ENCODE peak calls at places on chromosomes 13 and 19, in eight cellular contexts. One of them, this sample, is unnamed.

GRCh38 chr13:40313269-40314200 is 352.9 kb downstream of the FOXO1 start:
- DNase-seq in mucosa of gallbladder: no peak
- DNase-seq in GM03348: no peak
- DNase-seq in B cell: no peak
- DNase-seq in aorta: no peak
- DNase-seq in M059J: peak; percentile 30
- DNase-seq in activated T-helper 1 cell treated with anti-CD3 and anti-CD28 coated beads, Interleukin-12 subunit alpha, Interleukin-12 subunit beta, Interleukin-2, Interleukin-4 antibody, amounts not matched to agents 30 ng/mL and 10 ng/mL and 1 ng/mL, durations not matched to agents 14 hours and 24 hours and 36 hours: no peak
- DNase-seq in fibroblast of the aortic adventitia: peak; percentile 56
- DNase-seq in this sample: no peak

GRCh38 chr19:44603201-44603945 is 10.0 kb upstream of the IGSF23 start:
- DNase-seq in M059J: peak; percentile 92
- DNase-seq in fibroblast of the aortic adventitia: peak; percentile 93
- DNase-seq in aorta: no peak
- DNase-seq in mucosa of gallbladder: no peak
- DNase-seq in B cell: no peak
- DNase-seq in GM03348: peak; percentile 81
- DNase-seq in activated T-helper 1 cell treated with anti-CD3 and anti-CD28 coated beads, Interleukin-12 subunit alpha, Interleukin-12 subunit beta, Interleukin-2, Interleukin-4 antibody, amounts not matched to agents 30 ng/mL and 10 ng/mL and 1 ng/mL, durations not matched to agents 14 hours and 24 hours and 36 hours: no peak
- DNase-seq in this sample: peak; percentile 82

GRCh38 chr19:51689751-51690358 is 3.3 kb upstream of the SPACA6 start:
- DNase-seq in fibroblast of the aortic adventitia: peak; percentile 31
- DNase-seq in GM03348: peak; percentile 43
- DNase-seq in mucosa of gallbladder: no peak
- DNase-seq in B cell: no peak
- DNase-seq in activated T-helper 1 cell treated with anti-CD3 and anti-CD28 coated beads, Interleukin-12 subunit alpha, Interleukin-12 subunit beta, Interleukin-2, Interleukin-4 antibody, amounts not matched to agents 30 ng/mL and 10 ng/mL and 1 ng/mL, durations not matched to agents 14 hours and 24 hours and 36 hours: no peak
- DNase-seq in M059J: peak; percentile 40
- DNase-seq in aorta: peak; percentile 84
- DNase-seq in this sample: no peak

GRCh38 chr19:49926520-49926919 is 2.5 kb upstream of the ATF5 start:
- DNase-seq in M059J: no peak
- DNase-seq in mucosa of gallbladder: no peak
- DNase-seq in B cell: peak; percentile 1
- DNase-seq in activated T-helper 1 cell treated with anti-CD3 and anti-CD28 coated beads, Interleukin-12 subunit alpha, Interleukin-12 subunit beta, Interleukin-2, Interleukin-4 antibody, amounts not matched to agents 30 ng/mL and 10 ng/mL and 1 ng/mL, durations not matched to agents 14 hours and 24 hours and 36 hours: no peak
- DNase-seq in aorta: no peak
- DNase-seq in fibroblast of the aortic adventitia: no peak
- DNase-seq in GM03348: no peak
- DNase-seq in this sample: no peak

GRCh38 chr19:40502081-40502480 is 35.3 kb downstream of the SPTBN4 start:
- DNase-seq in activated T-helper 1 cell treated with anti-CD3 and anti-CD28 coated beads, Interleukin-12 subunit alpha, Interleukin-12 subunit beta, Interleukin-2, Interleukin-4 antibody, amounts not matched to agents 30 ng/mL and 10 ng/mL and 1 ng/mL, durations not matched to agents 14 hours and 24 hours and 36 hours: no peak
- DNase-seq in fibroblast of the aortic adventitia: no peak
- DNase-seq in mucosa of gallbladder: no peak
- DNase-seq in B cell: no peak
- DNase-seq in M059J: no peak
- DNase-seq in GM03348: no peak
- DNase-seq in aorta: no peak
- DNase-seq in this sample: no peak

GRCh38 chr13:50227356-50227755 is 212.1 kb downstream of the KCNRG start:
- DNase-seq in GM03348: no peak
- DNase-seq in M059J: no peak
- DNase-seq in aorta: no peak
- DNase-seq in B cell: no peak
- DNase-seq in fibroblast of the aortic adventitia: no peak
- DNase-seq in activated T-helper 1 cell treated with anti-CD3 and anti-CD28 coated beads, Interleukin-12 subunit alpha, Interleukin-12 subunit beta, Interleukin-2, Interleukin-4 antibody, amounts not matched to agents 30 ng/mL and 10 ng/mL and 1 ng/mL, durations not matched to agents 14 hours and 24 hours and 36 hours: no peak
- DNase-seq in mucosa of gallbladder: no peak
- DNase-seq in this sample: no peak

GRCh38 chr19:28242317-28242927 is 970.5 kb downstream of the UQCRFS1 start:
- DNase-seq in GM03348: peak; percentile 66
- DNase-seq in B cell: no peak
- DNase-seq in mucosa of gallbladder: no peak
- DNase-seq in fibroblast of the aortic adventitia: peak; percentile 59
- DNase-seq in aorta: no peak
- DNase-seq in activated T-helper 1 cell treated with anti-CD3 and anti-CD28 coated beads, Interleukin-12 subunit alpha, Interleukin-12 subunit beta, Interleukin-2, Interleukin-4 antibody, amounts not matched to agents 30 ng/mL and 10 ng/mL and 1 ng/mL, durations not matched to agents 14 hours and 24 hours and 36 hours: peak; percentile 26
- DNase-seq in M059J: peak; percentile 2
- DNase-seq in this sample: peak; percentile 55

GRCh38 chr13:61414686-61415664 is 674 bp downstream of the PCDH20 start:
- DNase-seq in mucosa of gallbladder: no peak
- DNase-seq in activated T-helper 1 cell treated with anti-CD3 and anti-CD28 coated beads, Interleukin-12 subunit alpha, Interleukin-12 subunit beta, Interleukin-2, Interleukin-4 antibody, amounts not matched to agents 30 ng/mL and 10 ng/mL and 1 ng/mL, durations not matched to agents 14 hours and 24 hours and 36 hours: no peak
- DNase-seq in M059J: peak; percentile 0
- DNase-seq in B cell: no peak
- DNase-seq in aorta: peak; percentile 80
- DNase-seq in GM03348: peak; percentile 16
- DNase-seq in fibroblast of the aortic adventitia: no peak
- DNase-seq in this sample: peak; percentile 6

GRCh38 chr13:30856004-30856790 is 49.9 kb upstream of the MEDAG start:
- DNase-seq in B cell: no peak
- DNase-seq in fibroblast of the aortic adventitia: no peak
- DNase-seq in M059J: no peak
- DNase-seq in aorta: no peak
- DNase-seq in mucosa of gallbladder: no peak
- DNase-seq in GM03348: no peak
- DNase-seq in activated T-helper 1 cell treated with anti-CD3 and anti-CD28 coated beads, Interleukin-12 subunit alpha, Interleukin-12 subunit beta, Interleukin-2, Interleukin-4 antibody, amounts not matched to agents 30 ng/mL and 10 ng/mL and 1 ng/mL, durations not matched to agents 14 hours and 24 hours and 36 hours: no peak
- DNase-seq in this sample: no peak

GRCh38 chr13:29156136-29156535 is 336.0 kb downstream of the MTUS2 start:
- DNase-seq in GM03348: no peak
- DNase-seq in aorta: no peak
- DNase-seq in activated T-helper 1 cell treated with anti-CD3 and anti-CD28 coated beads, Interleukin-12 subunit alpha, Interleukin-12 subunit beta, Interleukin-2, Interleukin-4 antibody, amounts not matched to agents 30 ng/mL and 10 ng/mL and 1 ng/mL, durations not matched to agents 14 hours and 24 hours and 36 hours: no peak
- DNase-seq in M059J: no peak
- DNase-seq in mucosa of gallbladder: no peak
- DNase-seq in B cell: no peak
- DNase-seq in fibroblast of the aortic adventitia: no peak
- DNase-seq in this sample: no peak

GRCh38 chr19:53549354-53549753 is 11.4 kb downstream of the ZNF331 start:
- DNase-seq in activated T-helper 1 cell treated with anti-CD3 and anti-CD28 coated beads, Interleukin-12 subunit alpha, Interleukin-12 subunit beta, Interleukin-2, Interleukin-4 antibody, amounts not matched to agents 30 ng/mL and 10 ng/mL and 1 ng/mL, durations not matched to agents 14 hours and 24 hours and 36 hours: no peak
- DNase-seq in GM03348: peak; percentile 61
- DNase-seq in aorta: no peak
- DNase-seq in mucosa of gallbladder: no peak
- DNase-seq in B cell: no peak
- DNase-seq in M059J: no peak
- DNase-seq in fibroblast of the aortic adventitia: peak; percentile 86
- DNase-seq in this sample: no peak

GRCh38 chr19:48926909-48927308 is 6.6 kb upstream of the DHDH start:
- DNase-seq in fibroblast of the aortic adventitia: peak; percentile 99
- DNase-seq in activated T-helper 1 cell treated with anti-CD3 and anti-CD28 coated beads, Interleukin-12 subunit alpha, Interleukin-12 subunit beta, Interleukin-2, Interleukin-4 antibody, amounts not matched to agents 30 ng/mL and 10 ng/mL and 1 ng/mL, durations not matched to agents 14 hours and 24 hours and 36 hours: no peak
- DNase-seq in B cell: no peak
- DNase-seq in mucosa of gallbladder: peak; percentile 61
- DNase-seq in M059J: peak; percentile 97
- DNase-seq in aorta: no peak
- DNase-seq in GM03348: peak; percentile 85
- DNase-seq in this sample: peak; percentile 91

GRCh38 chr13:41533676-41534075 is 76.3 kb downstream of the RGCC start:
- DNase-seq in fibroblast of the aortic adventitia: peak; percentile 33
- DNase-seq in aorta: no peak
- DNase-seq in B cell: no peak
- DNase-seq in M059J: no peak
- DNase-seq in GM03348: peak; percentile 31
- DNase-seq in mucosa of gallbladder: no peak
- DNase-seq in activated T-helper 1 cell treated with anti-CD3 and anti-CD28 coated beads, Interleukin-12 subunit alpha, Interleukin-12 subunit beta, Interleukin-2, Interleukin-4 antibody, amounts not matched to agents 30 ng/mL and 10 ng/mL and 1 ng/mL, durations not matched to agents 14 hours and 24 hours and 36 hours: no peak
- DNase-seq in this sample: no peak

GRCh38 chr19:48745208-48745995 is 1.3 kb downstream of the IZUMO1 start:
- DNase-seq in B cell: peak; percentile 69
- DNase-seq in fibroblast of the aortic adventitia: peak; percentile 54
- DNase-seq in M059J: peak; percentile 67
- DNase-seq in activated T-helper 1 cell treated with anti-CD3 and anti-CD28 coated beads, Interleukin-12 subunit alpha, Interleukin-12 subunit beta, Interleukin-2, Interleukin-4 antibody, amounts not matched to agents 30 ng/mL and 10 ng/mL and 1 ng/mL, durations not matched to agents 14 hours and 24 hours and 36 hours: peak; percentile 32
- DNase-seq in mucosa of gallbladder: peak; percentile 61
- DNase-seq in aorta: no peak
- DNase-seq in GM03348: peak; percentile 78
- DNase-seq in this sample: no peak

GRCh38 chr19:4609878-4610511 is 29.3 kb upstream of the TNFAIP8L1 start:
- DNase-seq in mucosa of gallbladder: no peak
- DNase-seq in aorta: no peak
- DNase-seq in B cell: no peak
- DNase-seq in activated T-helper 1 cell treated with anti-CD3 and anti-CD28 coated beads, Interleukin-12 subunit alpha, Interleukin-12 subunit beta, Interleukin-2, Interleukin-4 antibody, amounts not matched to agents 30 ng/mL and 10 ng/mL and 1 ng/mL, durations not matched to agents 14 hours and 24 hours and 36 hours: no peak
- DNase-seq in fibroblast of the aortic adventitia: no peak
- DNase-seq in GM03348: no peak
- DNase-seq in M059J: no peak
- DNase-seq in this sample: no peak

GRCh38 chr19:58575183-58576041 is 2.3 kb upstream of the MZF1 start:
- DNase-seq in GM03348: peak; percentile 92
- DNase-seq in fibroblast of the aortic adventitia: peak; percentile 90
- DNase-seq in activated T-helper 1 cell treated with anti-CD3 and anti-CD28 coated beads, Interleukin-12 subunit alpha, Interleukin-12 subunit beta, Interleukin-2, Interleukin-4 antibody, amounts not matched to agents 30 ng/mL and 10 ng/mL and 1 ng/mL, durations not matched to agents 14 hours and 24 hours and 36 hours: peak; percentile 77
- DNase-seq in M059J: peak; percentile 91
- DNase-seq in aorta: peak; percentile 96
- DNase-seq in mucosa of gallbladder: peak; percentile 88
- DNase-seq in B cell: peak; percentile 85
- DNase-seq in this sample: peak; percentile 92

GRCh38 chr13:49669735-49670309 is 21.5 kb downstream of the EBPL start:
- DNase-seq in M059J: peak; percentile 64
- DNase-seq in B cell: peak; percentile 58
- DNase-seq in aorta: no peak
- DNase-seq in fibroblast of the aortic adventitia: peak; percentile 84
- DNase-seq in mucosa of gallbladder: peak; percentile 34
- DNase-seq in activated T-helper 1 cell treated with anti-CD3 and anti-CD28 coated beads, Interleukin-12 subunit alpha, Interleukin-12 subunit beta, Interleukin-2, Interleukin-4 antibody, amounts not matched to agents 30 ng/mL and 10 ng/mL and 1 ng/mL, durations not matched to agents 14 hours and 24 hours and 36 hours: no peak
- DNase-seq in GM03348: peak; percentile 87
- DNase-seq in this sample: peak; percentile 67

GRCh38 chr19:6663236-6664187 is 6.4 kb downstream of the TNFSF14 start:
- DNase-seq in GM03348: no peak
- DNase-seq in fibroblast of the aortic adventitia: no peak
- DNase-seq in mucosa of gallbladder: no peak
- DNase-seq in activated T-helper 1 cell treated with anti-CD3 and anti-CD28 coated beads, Interleukin-12 subunit alpha, Interleukin-12 subunit beta, Interleukin-2, Interleukin-4 antibody, amounts not matched to agents 30 ng/mL and 10 ng/mL and 1 ng/mL, durations not matched to agents 14 hours and 24 hours and 36 hours: no peak
- DNase-seq in M059J: peak; percentile 32
- DNase-seq in B cell: no peak
- DNase-seq in aorta: no peak
- DNase-seq in this sample: no peak

GRCh38 chr19:57773488-57773887 is 4.0 kb downstream of the ZNF586 start:
- DNase-seq in B cell: no peak
- DNase-seq in aorta: no peak
- DNase-seq in fibroblast of the aortic adventitia: no peak
- DNase-seq in M059J: no peak
- DNase-seq in mucosa of gallbladder: no peak
- DNase-seq in GM03348: no peak
- DNase-seq in activated T-helper 1 cell treated with anti-CD3 and anti-CD28 coated beads, Interleukin-12 subunit alpha, Interleukin-12 subunit beta, Interleukin-2, Interleukin-4 antibody, amounts not matched to agents 30 ng/mL and 10 ng/mL and 1 ng/mL, durations not matched to agents 14 hours and 24 hours and 36 hours: no peak
- DNase-seq in this sample: no peak

GRCh38 chr19:47766359-47766620 is 12.2 kb upstream of the SELENOW start:
- DNase-seq in aorta: no peak
- DNase-seq in B cell: no peak
- DNase-seq in mucosa of gallbladder: no peak
- DNase-seq in GM03348: no peak
- DNase-seq in activated T-helper 1 cell treated with anti-CD3 and anti-CD28 coated beads, Interleukin-12 subunit alpha, Interleukin-12 subunit beta, Interleukin-2, Interleukin-4 antibody, amounts not matched to agents 30 ng/mL and 10 ng/mL and 1 ng/mL, durations not matched to agents 14 hours and 24 hours and 36 hours: no peak
- DNase-seq in fibroblast of the aortic adventitia: no peak
- DNase-seq in M059J: no peak
- DNase-seq in this sample: no peak

GRCh38 chr13:46592410-46592809 is 39.4 kb downstream of the LRCH1 start:
- DNase-seq in GM03348: no peak
- DNase-seq in mucosa of gallbladder: no peak
- DNase-seq in B cell: no peak
- DNase-seq in aorta: no peak
- DNase-seq in fibroblast of the aortic adventitia: no peak
- DNase-seq in activated T-helper 1 cell treated with anti-CD3 and anti-CD28 coated beads, Interleukin-12 subunit alpha, Interleukin-12 subunit beta, Interleukin-2, Interleukin-4 antibody, amounts not matched to agents 30 ng/mL and 10 ng/mL and 1 ng/mL, durations not matched to agents 14 hours and 24 hours and 36 hours: no peak
- DNase-seq in M059J: no peak
- DNase-seq in this sample: no peak

GRCh38 chr19:14479985-14480694 is 5.0 kb upstream of the PTGER1 start:
- DNase-seq in activated T-helper 1 cell treated with anti-CD3 and anti-CD28 coated beads, Interleukin-12 subunit alpha, Interleukin-12 subunit beta, Interleukin-2, Interleukin-4 antibody, amounts not matched to agents 30 ng/mL and 10 ng/mL and 1 ng/mL, durations not matched to agents 14 hours and 24 hours and 36 hours: peak; percentile 70
- DNase-seq in B cell: peak; percentile 90
- DNase-seq in mucosa of gallbladder: no peak
- DNase-seq in fibroblast of the aortic adventitia: no peak
- DNase-seq in aorta: peak; percentile 82
- DNase-seq in GM03348: peak; percentile 75
- DNase-seq in M059J: no peak
- DNase-seq in this sample: no peak

GRCh38 chr13:33351324-33351723 is 65.8 kb upstream of the STARD13 start:
- DNase-seq in mucosa of gallbladder: no peak
- DNase-seq in M059J: peak; percentile 52
- DNase-seq in B cell: no peak
- DNase-seq in aorta: no peak
- DNase-seq in activated T-helper 1 cell treated with anti-CD3 and anti-CD28 coated beads, Interleukin-12 subunit alpha, Interleukin-12 subunit beta, Interleukin-2, Interleukin-4 antibody, amounts not matched to agents 30 ng/mL and 10 ng/mL and 1 ng/mL, durations not matched to agents 14 hours and 24 hours and 36 hours: no peak
- DNase-seq in fibroblast of the aortic adventitia: peak; percentile 68
- DNase-seq in GM03348: peak; percentile 73
- DNase-seq in this sample: peak; percentile 26

GRCh38 chr19:903266-903797 is 9.7 kb downstream of the R3HDM4 start:
- DNase-seq in GM03348: no peak
- DNase-seq in M059J: no peak
- DNase-seq in mucosa of gallbladder: no peak
- DNase-seq in activated T-helper 1 cell treated with anti-CD3 and anti-CD28 coated beads, Interleukin-12 subunit alpha, Interleukin-12 subunit beta, Interleukin-2, Interleukin-4 antibody, amounts not matched to agents 30 ng/mL and 10 ng/mL and 1 ng/mL, durations not matched to agents 14 hours and 24 hours and 36 hours: no peak
- DNase-seq in aorta: no peak
- DNase-seq in fibroblast of the aortic adventitia: no peak
- DNase-seq in B cell: no peak
- DNase-seq in this sample: peak; percentile 74

GRCh38 chr19:29483641-29483920 is 42.2 kb upstream of the VSTM2B start:
- DNase-seq in mucosa of gallbladder: no peak
- DNase-seq in aorta: peak; percentile 41
- DNase-seq in GM03348: no peak
- DNase-seq in fibroblast of the aortic adventitia: no peak
- DNase-seq in B cell: no peak
- DNase-seq in activated T-helper 1 cell treated with anti-CD3 and anti-CD28 coated beads, Interleukin-12 subunit alpha, Interleukin-12 subunit beta, Interleukin-2, Interleukin-4 antibody, amounts not matched to agents 30 ng/mL and 10 ng/mL and 1 ng/mL, durations not matched to agents 14 hours and 24 hours and 36 hours: no peak
- DNase-seq in M059J: no peak
- DNase-seq in this sample: no peak

GRCh38 chr19:43786665-43787064 is 5.9 kb upstream of the KCNN4 start:
- DNase-seq in aorta: no peak
- DNase-seq in fibroblast of the aortic adventitia: no peak
- DNase-seq in M059J: no peak
- DNase-seq in mucosa of gallbladder: no peak
- DNase-seq in B cell: no peak
- DNase-seq in activated T-helper 1 cell treated with anti-CD3 and anti-CD28 coated beads, Interleukin-12 subunit alpha, Interleukin-12 subunit beta, Interleukin-2, Interleukin-4 antibody, amounts not matched to agents 30 ng/mL and 10 ng/mL and 1 ng/mL, durations not matched to agents 14 hours and 24 hours and 36 hours: no peak
- DNase-seq in GM03348: no peak
- DNase-seq in this sample: no peak

GRCh38 chr19:41882568-41883462 is at the start of gene ARHGEF1:
- DNase-seq in B cell: peak; percentile 87
- DNase-seq in GM03348: peak; percentile 79
- DNase-seq in M059J: peak; percentile 45
- DNase-seq in activated T-helper 1 cell treated with anti-CD3 and anti-CD28 coated beads, Interleukin-12 subunit alpha, Interleukin-12 subunit beta, Interleukin-2, Interleukin-4 antibody, amounts not matched to agents 30 ng/mL and 10 ng/mL and 1 ng/mL, durations not matched to agents 14 hours and 24 hours and 36 hours: peak; percentile 61
- DNase-seq in fibroblast of the aortic adventitia: no peak
- DNase-seq in mucosa of gallbladder: no peak
- DNase-seq in aorta: peak; percentile 90
- DNase-seq in this sample: no peak